ENCODE peak calls at places on chromosomes 12 and 14, in seven cellular contexts. A is GM23248; Q is mucosa of gallbladder; O is HTR-8/SVneo; X is ecto neural progenitor cell; S is CD8-positive, alpha-beta T cell; G is stimulated activated CD4-positive, alpha-beta T cell treated with anti-CD3 and anti-CD28 coated beads, Interleukin-2, amount 100 ng/mL, for 4 hours. B is an unnamed sample.

GRCh38 chr12:95143784-95144205 is 70.4 kb upstream of the NR2C1 start:
- DNase-seq in S (no peak), X (no peak), G (no peak), A (peak; percentile 51), Q (no peak), O (no peak), B (no peak)

GRCh38 chr12:17304503-17305347 is 698.8 kb upstream of the LMO3 start:
- DNase-seq in Q (no peak), O (no peak), A (peak; percentile 7), X (no peak), S (no peak), G (no peak), B (peak; percentile 9)

GRCh38 chr14:100439781-100440180 is 116.6 kb downstream of the SLC25A47 start:
- DNase-seq in G (no peak), Q (no peak), A (peak; percentile 82), O (no peak), X (peak; percentile 39), S (no peak), B (no peak)

GRCh38 chr12:124994435-124994975 is 1.1 kb downstream of the BRI3BP start:
- DNase-seq in G (no peak), S (no peak), O (no peak), A (no peak), X (no peak), Q (peak; percentile 38), B (peak; percentile 57)

GRCh38 chr12:75641031-75641780 is 129.8 kb upstream of the KRR1 start:
- DNase-seq in A (peak; percentile 91), S (peak; percentile 14), G (no peak), O (peak; percentile 33), Q (no peak), X (no peak), B (peak; percentile 96)

GRCh38 chr14:104554088-104554607 is 25.4 kb upstream of the C14orf180 start:
- DNase-seq in Q (no peak), X (no peak), O (no peak), A (no peak), S (no peak), G (no peak), B (no peak)

GRCh38 chr12:50733720-50734119 is 30.2 kb upstream of the ATF1 start:
- DNase-seq in A (no peak), Q (no peak), O (no peak), S (no peak), X (no peak), G (no peak), B (no peak)

GRCh38 chr12:82774666-82775065 is 88.0 kb downstream of the TMTC2 start:
- DNase-seq in S (no peak), G (no peak), A (no peak), O (no peak), X (no peak), Q (no peak), B (no peak)

GRCh38 chr12:49355913-49356312 is 9.2 kb downstream of the DNAJC22 start:
- DNase-seq in A (no peak), O (no peak), G (no peak), S (no peak), X (no peak), Q (no peak), B (no peak)

GRCh38 chr12:94140556-94140955 is 7.8 kb upstream of the PLXNC1 start:
- DNase-seq in A (peak; percentile 22), G (no peak), X (peak; percentile 73), O (no peak), Q (no peak), S (peak; percentile 19), B (no peak)

GRCh38 chr12:110658882-110659281 is 30.0 kb downstream of the HVCN1 start:
- DNase-seq in X (no peak), O (no peak), G (no peak), A (no peak), Q (no peak), S (no peak), B (no peak)

GRCh38 chr14:73254247-73255004 is 17.1 kb downstream of the PAPLN start:
- DNase-seq in A (no peak), G (no peak), S (no peak), X (no peak), Q (no peak), O (no peak), B (no peak)

GRCh38 chr12:113162102-113163029 is 12.8 kb downstream of the CFAP73 start:
- DNase-seq in G (no peak), S (no peak), X (peak; percentile 72), A (peak; percentile 28), Q (no peak), O (no peak), B (peak; percentile 32)

GRCh38 chr12:57517187-57517586 is 3.1 kb downstream of the DDIT3 start:
- DNase-seq in S (no peak), O (no peak), Q (no peak), G (no peak), X (no peak), A (peak; percentile 83), B (peak; percentile 73)

GRCh38 chr14:91138511-91139359 is 24.9 kb downstream of the DGLUCY start:
- DNase-seq in X (no peak), G (peak; percentile 14), Q (no peak), S (peak; percentile 19), O (no peak), A (peak; percentile 48), B (peak; percentile 42)

GRCh38 chr14:89420502-89420901 is 3.5 kb upstream of the FOXN3 start:
- DNase-seq in A (no peak), X (no peak), O (no peak), S (no peak), Q (no peak), G (no peak), B (no peak)

GRCh38 chr12:111161898-111162297 is 207.0 kb downstream of the PHETA1 start:
- DNase-seq in A (no peak), O (no peak), G (no peak), X (no peak), Q (no peak), S (no peak), B (no peak)

GRCh38 chr14:50821471-50822464 is 9.2 kb downstream of the NIN start:
- DNase-seq in S (peak; percentile 47), A (no peak), O (no peak), G (no peak), Q (peak; percentile 27), X (no peak), B (no peak)

GRCh38 chr12:93593833-93594232 is 21.4 kb downstream of the SOCS2 start:
- DNase-seq in O (no peak), G (no peak), X (no peak), A (no peak), Q (no peak), S (no peak), B (no peak)

GRCh38 chr14:86790408-86791364 is 1202.3 kb downstream of the GALC start:
- DNase-seq in O (no peak), S (no peak), A (no peak), G (no peak), Q (no peak), X (no peak), B (no peak)

GRCh38 chr14:89755816-89756215 is 198.7 kb downstream of the EFCAB11 start:
- DNase-seq in Q (no peak), S (no peak), O (no peak), A (no peak), G (no peak), X (no peak), B (no peak)

GRCh38 chr14:82075566-82075965 is 541.9 kb upstream of the SEL1L start:
- DNase-seq in A (peak; percentile 20), X (peak; percentile 74), G (no peak), O (no peak), S (no peak), Q (peak; percentile 39), B (peak; percentile 34)

GRCh38 chr12:131533139-131533538 is 177.8 kb upstream of the SFSWAP start:
- DNase-seq in A (no peak), G (no peak), X (no peak), O (no peak), Q (no peak), S (no peak), B (no peak)

GRCh38 chr12:130427381-130427887 is 89.7 kb downstream of the PIWIL1 start:
- DNase-seq in S (no peak), A (no peak), Q (no peak), G (no peak), O (no peak), X (no peak), B (no peak)

GRCh38 chr12:31989571-31989970 is 30.4 kb downstream of the RESF1 start:
- DNase-seq in G (no peak), S (no peak), Q (no peak), X (no peak), A (no peak), O (no peak), B (no peak)

GRCh38 chr12:97940629-97941028 is 478.0 kb downstream of the RMST start:
- DNase-seq in X (no peak), O (peak; percentile 10), A (no peak), Q (no peak), G (no peak), S (no peak), B (no peak)

GRCh38 chr14:92844220-92844619 is 50.1 kb downstream of the GOLGA5 start:
- DNase-seq in X (no peak), S (no peak), O (no peak), G (no peak), Q (no peak), A (peak; percentile 12), B (no peak)

GRCh38 chr14:59679872-59680271 is 103.3 kb upstream of the CCDC175 start:
- DNase-seq in Q (no peak), G (no peak), S (no peak), X (peak; percentile 57), A (peak; percentile 3), O (no peak), B (no peak)

GRCh38 chr12:1305063-1305434 is 289.3 kb downstream of the FBXL14 start:
- DNase-seq in O (no peak), A (peak; percentile 7), X (no peak), S (no peak), Q (no peak), G (no peak), B (no peak)

GRCh38 chr12:14849664-14850063 is 6.3 kb upstream of the ART4 start:
- DNase-seq in A (peak; percentile 62), Q (no peak), S (no peak), O (no peak), X (no peak), G (no peak), B (no peak)

GRCh38 chr14:56197150-56197549 is 78.9 kb downstream of the PELI2 start:
- DNase-seq in S (no peak), X (no peak), Q (no peak), G (no peak), O (no peak), A (no peak), B (no peak)

GRCh38 chr12:52126050-52126604 is 46.6 kb downstream of the SMIM41 start:
- DNase-seq in A (no peak), X (no peak), O (no peak), Q (no peak), G (no peak), S (no peak), B (no peak)

GRCh38 chr12:68975811-68976210 is 42.8 kb upstream of the CPM start:
- DNase-seq in O (no peak), G (no peak), X (no peak), A (no peak), Q (no peak), S (no peak), B (no peak)

GRCh38 chr14:48974994-48975393 is 611.2 kb downstream of the RPS29 start:
- DNase-seq in A (no peak), G (no peak), Q (no peak), O (no peak), X (no peak), S (no peak), B (peak; percentile 11)

GRCh38 chr12:54128466-54128865 is 60.3 kb downstream of the SMUG1 start:
- DNase-seq in O (no peak), G (no peak), S (no peak), X (no peak), A (no peak), Q (no peak), B (no peak)

GRCh38 chr12:27982380-27982779 is 9.8 kb upstream of the PTHLH start:
- DNase-seq in G (no peak), X (no peak), A (peak; percentile 33), O (no peak), Q (no peak), S (no peak), B (no peak)